ENCODE peak calls at places on chromosomes 13 and 19, in eight cellular contexts. One of them, this sample, is unnamed.

GRCh38 chr19:35757231-35757748 is 461 bp upstream of the HSPB6 start:
- DNase-seq in mucosa of descending colon: peak
- DNase-seq in progenitor cell of endocrine pancreas: no peak
- DNase-seq in stromal cell of bone marrow: peak
- DNase-seq in BJ: peak
- DNase-seq in caudate nucleus: peak
- DNase-seq in coronary artery: peak
- DNase-seq in activated CD4-positive, alpha-beta T cell treated with anti-CD3 and anti-CD28 coated beads for 1 hour: no peak
- DNase-seq in this sample: peak

GRCh38 chr13:21707586-21707985 is 36.7 kb downstream of the FGF9 start:
- DNase-seq in stromal cell of bone marrow: no peak
- DNase-seq in BJ: no peak
- DNase-seq in coronary artery: no peak
- DNase-seq in progenitor cell of endocrine pancreas: no peak
- DNase-seq in mucosa of descending colon: no peak
- DNase-seq in activated CD4-positive, alpha-beta T cell treated with anti-CD3 and anti-CD28 coated beads for 1 hour: no peak
- DNase-seq in caudate nucleus: no peak
- DNase-seq in this sample: no peak

GRCh38 chr19:46697142-46697960 is 19.6 kb downstream of the PRKD2 start:
- DNase-seq in coronary artery: peak
- DNase-seq in BJ: peak
- DNase-seq in stromal cell of bone marrow: peak
- DNase-seq in progenitor cell of endocrine pancreas: peak
- DNase-seq in activated CD4-positive, alpha-beta T cell treated with anti-CD3 and anti-CD28 coated beads for 1 hour: no peak
- DNase-seq in mucosa of descending colon: peak
- DNase-seq in caudate nucleus: no peak
- DNase-seq in this sample: peak

GRCh38 chr13:25910243-25910642 is 141.6 kb downstream of the SHISA2 start:
- DNase-seq in caudate nucleus: no peak
- DNase-seq in stromal cell of bone marrow: no peak
- DNase-seq in BJ: no peak
- DNase-seq in progenitor cell of endocrine pancreas: no peak
- DNase-seq in activated CD4-positive, alpha-beta T cell treated with anti-CD3 and anti-CD28 coated beads for 1 hour: no peak
- DNase-seq in coronary artery: no peak
- DNase-seq in mucosa of descending colon: no peak
- DNase-seq in this sample: no peak

GRCh38 chr13:104171132-104171531 is 1104.9 kb upstream of the SLC10A2 start:
- DNase-seq in progenitor cell of endocrine pancreas: no peak
- DNase-seq in activated CD4-positive, alpha-beta T cell treated with anti-CD3 and anti-CD28 coated beads for 1 hour: no peak
- DNase-seq in coronary artery: no peak
- DNase-seq in caudate nucleus: no peak
- DNase-seq in BJ: no peak
- DNase-seq in stromal cell of bone marrow: no peak
- DNase-seq in mucosa of descending colon: no peak
- DNase-seq in this sample: no peak

GRCh38 chr13:49858183-49858856 is 65.8 kb upstream of the KPNA3 start:
- DNase-seq in BJ: peak
- DNase-seq in coronary artery: no peak
- DNase-seq in caudate nucleus: no peak
- DNase-seq in activated CD4-positive, alpha-beta T cell treated with anti-CD3 and anti-CD28 coated beads for 1 hour: no peak
- DNase-seq in progenitor cell of endocrine pancreas: no peak
- DNase-seq in mucosa of descending colon: no peak
- DNase-seq in stromal cell of bone marrow: peak
- DNase-seq in this sample: no peak

GRCh38 chr13:44410328-44410859 is 36.8 kb downstream of the SERP2 start:
- DNase-seq in coronary artery: no peak
- DNase-seq in progenitor cell of endocrine pancreas: no peak
- DNase-seq in caudate nucleus: no peak
- DNase-seq in mucosa of descending colon: no peak
- DNase-seq in stromal cell of bone marrow: no peak
- DNase-seq in activated CD4-positive, alpha-beta T cell treated with anti-CD3 and anti-CD28 coated beads for 1 hour: no peak
- DNase-seq in BJ: no peak
- DNase-seq in this sample: no peak

GRCh38 chr13:21675095-21676007 is 4.5 kb downstream of the FGF9 start:
- DNase-seq in BJ: no peak
- DNase-seq in progenitor cell of endocrine pancreas: peak
- DNase-seq in activated CD4-positive, alpha-beta T cell treated with anti-CD3 and anti-CD28 coated beads for 1 hour: no peak
- DNase-seq in caudate nucleus: peak
- DNase-seq in stromal cell of bone marrow: no peak
- DNase-seq in coronary artery: no peak
- DNase-seq in mucosa of descending colon: peak
- DNase-seq in this sample: peak

GRCh38 chr19:14322889-14323463 is 58.3 kb upstream of the ADGRE5 start:
- DNase-seq in mucosa of descending colon: no peak
- DNase-seq in activated CD4-positive, alpha-beta T cell treated with anti-CD3 and anti-CD28 coated beads for 1 hour: no peak
- DNase-seq in stromal cell of bone marrow: no peak
- DNase-seq in progenitor cell of endocrine pancreas: no peak
- DNase-seq in BJ: no peak
- DNase-seq in coronary artery: no peak
- DNase-seq in caudate nucleus: no peak
- DNase-seq in this sample: no peak

GRCh38 chr19:21841784-21842097 is 5.8 kb upstream of the ZNF43 start:
- DNase-seq in BJ: no peak
- DNase-seq in caudate nucleus: no peak
- DNase-seq in coronary artery: no peak
- DNase-seq in stromal cell of bone marrow: no peak
- DNase-seq in progenitor cell of endocrine pancreas: no peak
- DNase-seq in activated CD4-positive, alpha-beta T cell treated with anti-CD3 and anti-CD28 coated beads for 1 hour: no peak
- DNase-seq in mucosa of descending colon: no peak
- DNase-seq in this sample: no peak

GRCh38 chr13:19646062-19646461 is 12.6 kb downstream of the MPHOSPH8 start:
- DNase-seq in coronary artery: no peak
- DNase-seq in progenitor cell of endocrine pancreas: no peak
- DNase-seq in stromal cell of bone marrow: no peak
- DNase-seq in BJ: no peak
- DNase-seq in activated CD4-positive, alpha-beta T cell treated with anti-CD3 and anti-CD28 coated beads for 1 hour: no peak
- DNase-seq in mucosa of descending colon: no peak
- DNase-seq in caudate nucleus: no peak
- DNase-seq in this sample: no peak

GRCh38 chr19:47573076-47574026 is at the start of gene ZNF541:
- DNase-seq in coronary artery: no peak
- DNase-seq in stromal cell of bone marrow: peak
- DNase-seq in mucosa of descending colon: peak
- DNase-seq in progenitor cell of endocrine pancreas: no peak
- DNase-seq in BJ: no peak
- DNase-seq in caudate nucleus: peak
- DNase-seq in activated CD4-positive, alpha-beta T cell treated with anti-CD3 and anti-CD28 coated beads for 1 hour: peak
- DNase-seq in this sample: no peak

GRCh38 chr19:30719991-30720329 is 347.8 kb downstream of the ZNF536 start:
- DNase-seq in mucosa of descending colon: no peak
- DNase-seq in coronary artery: no peak
- DNase-seq in caudate nucleus: no peak
- DNase-seq in stromal cell of bone marrow: no peak
- DNase-seq in activated CD4-positive, alpha-beta T cell treated with anti-CD3 and anti-CD28 coated beads for 1 hour: no peak
- DNase-seq in BJ: no peak
- DNase-seq in progenitor cell of endocrine pancreas: no peak
- DNase-seq in this sample: no peak

GRCh38 chr13:25463496-25463895 is 91.7 kb downstream of the ATP8A2 start:
- DNase-seq in caudate nucleus: no peak
- DNase-seq in coronary artery: no peak
- DNase-seq in progenitor cell of endocrine pancreas: no peak
- DNase-seq in activated CD4-positive, alpha-beta T cell treated with anti-CD3 and anti-CD28 coated beads for 1 hour: no peak
- DNase-seq in BJ: no peak
- DNase-seq in mucosa of descending colon: no peak
- DNase-seq in stromal cell of bone marrow: peak
- DNase-seq in this sample: no peak

GRCh38 chr13:40764587-40765403 is 6.2 kb downstream of the MRPS31 start:
- DNase-seq in stromal cell of bone marrow: no peak
- DNase-seq in activated CD4-positive, alpha-beta T cell treated with anti-CD3 and anti-CD28 coated beads for 1 hour: no peak
- DNase-seq in coronary artery: no peak
- DNase-seq in caudate nucleus: no peak
- DNase-seq in mucosa of descending colon: no peak
- DNase-seq in progenitor cell of endocrine pancreas: no peak
- DNase-seq in BJ: no peak
- DNase-seq in this sample: no peak

GRCh38 chr19:7492142-7493055 is 3.6 kb upstream of the PEX11G start:
- DNase-seq in mucosa of descending colon: no peak
- DNase-seq in BJ: no peak
- DNase-seq in progenitor cell of endocrine pancreas: no peak
- DNase-seq in stromal cell of bone marrow: no peak
- DNase-seq in caudate nucleus: no peak
- DNase-seq in activated CD4-positive, alpha-beta T cell treated with anti-CD3 and anti-CD28 coated beads for 1 hour: no peak
- DNase-seq in coronary artery: no peak
- DNase-seq in this sample: no peak

GRCh38 chr19:9913237-9914000 is 22.9 kb downstream of the OLFM2 start:
- DNase-seq in caudate nucleus: no peak
- DNase-seq in progenitor cell of endocrine pancreas: no peak
- DNase-seq in coronary artery: no peak
- DNase-seq in BJ: no peak
- DNase-seq in mucosa of descending colon: no peak
- DNase-seq in stromal cell of bone marrow: no peak
- DNase-seq in activated CD4-positive, alpha-beta T cell treated with anti-CD3 and anti-CD28 coated beads for 1 hour: no peak
- DNase-seq in this sample: peak

GRCh38 chr19:3880471-3881271 is at the start of gene ATCAY:
- DNase-seq in BJ: no peak
- DNase-seq in stromal cell of bone marrow: no peak
- DNase-seq in caudate nucleus: peak
- DNase-seq in mucosa of descending colon: no peak
- DNase-seq in activated CD4-positive, alpha-beta T cell treated with anti-CD3 and anti-CD28 coated beads for 1 hour: no peak
- DNase-seq in progenitor cell of endocrine pancreas: no peak
- DNase-seq in coronary artery: no peak
- DNase-seq in this sample: peak

GRCh38 chr19:47663911-47664771 is 49.1 kb upstream of the EHD2 start:
- DNase-seq in BJ: peak
- DNase-seq in mucosa of descending colon: peak
- DNase-seq in progenitor cell of endocrine pancreas: no peak
- DNase-seq in caudate nucleus: peak
- DNase-seq in activated CD4-positive, alpha-beta T cell treated with anti-CD3 and anti-CD28 coated beads for 1 hour: no peak
- DNase-seq in coronary artery: peak
- DNase-seq in stromal cell of bone marrow: peak
- DNase-seq in this sample: no peak

GRCh38 chr19:16429066-16429758 is 42.6 kb downstream of the EPS15L1 start:
- DNase-seq in BJ: no peak
- DNase-seq in progenitor cell of endocrine pancreas: no peak
- DNase-seq in coronary artery: no peak
- DNase-seq in caudate nucleus: no peak
- DNase-seq in stromal cell of bone marrow: no peak
- DNase-seq in activated CD4-positive, alpha-beta T cell treated with anti-CD3 and anti-CD28 coated beads for 1 hour: no peak
- DNase-seq in mucosa of descending colon: no peak
- DNase-seq in this sample: no peak

GRCh38 chr19:1101337-1101698 is 2.5 kb upstream of the GPX4 start:
- DNase-seq in BJ: no peak
- DNase-seq in progenitor cell of endocrine pancreas: no peak
- DNase-seq in mucosa of descending colon: no peak
- DNase-seq in coronary artery: no peak
- DNase-seq in stromal cell of bone marrow: no peak
- DNase-seq in caudate nucleus: no peak
- DNase-seq in activated CD4-positive, alpha-beta T cell treated with anti-CD3 and anti-CD28 coated beads for 1 hour: no peak
- DNase-seq in this sample: no peak

GRCh38 chr13:105213512-105213911 is 1322.0 kb downstream of the EFNB2 start:
- DNase-seq in mucosa of descending colon: no peak
- DNase-seq in progenitor cell of endocrine pancreas: no peak
- DNase-seq in activated CD4-positive, alpha-beta T cell treated with anti-CD3 and anti-CD28 coated beads for 1 hour: no peak
- DNase-seq in caudate nucleus: no peak
- DNase-seq in BJ: no peak
- DNase-seq in stromal cell of bone marrow: no peak
- DNase-seq in coronary artery: no peak
- DNase-seq in this sample: no peak

GRCh38 chr13:29849071-29849541 is 1.3 kb downstream of the UBL3 start:
- DNase-seq in mucosa of descending colon: peak
- DNase-seq in stromal cell of bone marrow: no peak
- DNase-seq in coronary artery: no peak
- DNase-seq in BJ: no peak
- DNase-seq in caudate nucleus: no peak
- DNase-seq in activated CD4-positive, alpha-beta T cell treated with anti-CD3 and anti-CD28 coated beads for 1 hour: no peak
- DNase-seq in progenitor cell of endocrine pancreas: no peak
- DNase-seq in this sample: no peak

GRCh38 chr13:110126391-110126961 is 180.5 kb downstream of the COL4A1 start:
- DNase-seq in stromal cell of bone marrow: peak
- DNase-seq in BJ: peak
- DNase-seq in progenitor cell of endocrine pancreas: no peak
- DNase-seq in coronary artery: peak
- DNase-seq in activated CD4-positive, alpha-beta T cell treated with anti-CD3 and anti-CD28 coated beads for 1 hour: no peak
- DNase-seq in caudate nucleus: no peak
- DNase-seq in mucosa of descending colon: no peak
- DNase-seq in this sample: no peak

GRCh38 chr13:100409132-100409531 is 179.5 kb downstream of the GGACT start:
- DNase-seq in caudate nucleus: no peak
- DNase-seq in stromal cell of bone marrow: no peak
- DNase-seq in activated CD4-positive, alpha-beta T cell treated with anti-CD3 and anti-CD28 coated beads for 1 hour: no peak
- DNase-seq in BJ: no peak
- DNase-seq in mucosa of descending colon: no peak
- DNase-seq in coronary artery: no peak
- DNase-seq in progenitor cell of endocrine pancreas: no peak
- DNase-seq in this sample: no peak

GRCh38 chr13:114107686-114108081 is 24.7 kb downstream of the RASA3 start:
- DNase-seq in caudate nucleus: no peak
- DNase-seq in coronary artery: no peak
- DNase-seq in mucosa of descending colon: peak
- DNase-seq in stromal cell of bone marrow: peak
- DNase-seq in BJ: no peak
- DNase-seq in activated CD4-positive, alpha-beta T cell treated with anti-CD3 and anti-CD28 coated beads for 1 hour: no peak
- DNase-seq in progenitor cell of endocrine pancreas: no peak
- DNase-seq in this sample: no peak

GRCh38 chr19:45766919-45767346 is 2.1 kb downstream of the SIX5 start:
- DNase-seq in activated CD4-positive, alpha-beta T cell treated with anti-CD3 and anti-CD28 coated beads for 1 hour: no peak
- DNase-seq in caudate nucleus: no peak
- DNase-seq in mucosa of descending colon: no peak
- DNase-seq in stromal cell of bone marrow: no peak
- DNase-seq in coronary artery: no peak
- DNase-seq in BJ: no peak
- DNase-seq in progenitor cell of endocrine pancreas: no peak
- DNase-seq in this sample: peak

GRCh38 chr19:825897-826640 is 1.6 kb upstream of the AZU1 start:
- DNase-seq in mucosa of descending colon: no peak
- DNase-seq in BJ: no peak
- DNase-seq in progenitor cell of endocrine pancreas: no peak
- DNase-seq in activated CD4-positive, alpha-beta T cell treated with anti-CD3 and anti-CD28 coated beads for 1 hour: no peak
- DNase-seq in caudate nucleus: no peak
- DNase-seq in coronary artery: no peak
- DNase-seq in stromal cell of bone marrow: no peak
- DNase-seq in this sample: no peak

GRCh38 chr19:6362351-6362801 is 1.0 kb downstream of the CLPP start:
- DNase-seq in mucosa of descending colon: no peak
- DNase-seq in BJ: no peak
- DNase-seq in caudate nucleus: no peak
- DNase-seq in progenitor cell of endocrine pancreas: no peak
- DNase-seq in stromal cell of bone marrow: no peak
- DNase-seq in activated CD4-positive, alpha-beta T cell treated with anti-CD3 and anti-CD28 coated beads for 1 hour: no peak
- DNase-seq in coronary artery: no peak
- DNase-seq in this sample: no peak

GRCh38 chr13:111322916-111323331 is 2.5 kb downstream of the TEX29 start:
- DNase-seq in progenitor cell of endocrine pancreas: no peak
- DNase-seq in activated CD4-positive, alpha-beta T cell treated with anti-CD3 and anti-CD28 coated beads for 1 hour: no peak
- DNase-seq in mucosa of descending colon: no peak
- DNase-seq in coronary artery: no peak
- DNase-seq in stromal cell of bone marrow: no peak
- DNase-seq in BJ: no peak
- DNase-seq in caudate nucleus: no peak
- DNase-seq in this sample: no peak

GRCh38 chr13:24071016-24071415 is 89.5 kb upstream of the SPATA13 start:
- DNase-seq in progenitor cell of endocrine pancreas: no peak
- DNase-seq in caudate nucleus: no peak
- DNase-seq in stromal cell of bone marrow: no peak
- DNase-seq in BJ: no peak
- DNase-seq in mucosa of descending colon: no peak
- DNase-seq in activated CD4-positive, alpha-beta T cell treated with anti-CD3 and anti-CD28 coated beads for 1 hour: no peak
- DNase-seq in coronary artery: no peak
- DNase-seq in this sample: no peak

GRCh38 chr13:107545946-107546502 is 669.3 kb downstream of the LIG4 start:
- DNase-seq in caudate nucleus: no peak
- DNase-seq in coronary artery: no peak
- DNase-seq in progenitor cell of endocrine pancreas: no peak
- DNase-seq in mucosa of descending colon: no peak
- DNase-seq in BJ: no peak
- DNase-seq in stromal cell of bone marrow: no peak
- DNase-seq in activated CD4-positive, alpha-beta T cell treated with anti-CD3 and anti-CD28 coated beads for 1 hour: no peak
- DNase-seq in this sample: no peak

GRCh38 chr19:43798546-43799409 is 3.5 kb downstream of the LYPD5 start:
- DNase-seq in coronary artery: peak
- DNase-seq in caudate nucleus: peak
- DNase-seq in mucosa of descending colon: peak
- DNase-seq in activated CD4-positive, alpha-beta T cell treated with anti-CD3 and anti-CD28 coated beads for 1 hour: peak
- DNase-seq in BJ: no peak
- DNase-seq in progenitor cell of endocrine pancreas: peak
- DNase-seq in stromal cell of bone marrow: no peak
- DNase-seq in this sample: peak

GRCh38 chr13:98517576-98518310 is 59.2 kb downstream of the STK24 start:
- DNase-seq in BJ: no peak
- DNase-seq in activated CD4-positive, alpha-beta T cell treated with anti-CD3 and anti-CD28 coated beads for 1 hour: no peak
- DNase-seq in progenitor cell of endocrine pancreas: no peak
- DNase-seq in coronary artery: no peak
- DNase-seq in caudate nucleus: no peak
- DNase-seq in stromal cell of bone marrow: no peak
- DNase-seq in mucosa of descending colon: no peak
- DNase-seq in this sample: no peak